ENCODE peak calls at places on chromosomes 12 and 14, in nine cellular contexts. One of them, this sample, is unnamed.

GRCh38 chr14:94027566-94028449 is 1.7 kb downstream of the OTUB2 start:
- DNase-seq in pancreas: no peak
- DNase-seq in GM12878: no peak
- DNase-seq in suprapubic skin: no peak
- DNase-seq in tibial nerve: no peak
- DNase-seq in tibial artery: no peak
- DNase-seq in mammary epithelial cell: peak; percentile 52
- DNase-seq in AG04450: no peak
- DNase-seq in heart right ventricle: no peak
- DNase-seq in this sample: no peak

GRCh38 chr12:20410746-20411145 is 42.4 kb downstream of the PDE3A start:
- DNase-seq in suprapubic skin: no peak
- DNase-seq in heart right ventricle: no peak
- DNase-seq in mammary epithelial cell: no peak
- DNase-seq in tibial artery: no peak
- DNase-seq in pancreas: no peak
- DNase-seq in AG04450: no peak
- DNase-seq in tibial nerve: no peak
- DNase-seq in GM12878: no peak
- DNase-seq in this sample: no peak

GRCh38 chr14:93628048-93628447 is 160.2 kb downstream of the PRIMA1 start:
- DNase-seq in GM12878: no peak
- DNase-seq in tibial artery: no peak
- DNase-seq in tibial nerve: no peak
- DNase-seq in heart right ventricle: no peak
- DNase-seq in AG04450: no peak
- DNase-seq in pancreas: no peak
- DNase-seq in mammary epithelial cell: no peak
- DNase-seq in suprapubic skin: no peak
- DNase-seq in this sample: no peak

GRCh38 chr12:10672231-10672868 is 1.5 kb downstream of the STYK1 start:
- DNase-seq in tibial nerve: no peak
- DNase-seq in tibial artery: no peak
- DNase-seq in mammary epithelial cell: no peak
- DNase-seq in suprapubic skin: no peak
- DNase-seq in AG04450: no peak
- DNase-seq in heart right ventricle: no peak
- DNase-seq in pancreas: no peak
- DNase-seq in GM12878: no peak
- DNase-seq in this sample: no peak

GRCh38 chr12:121116318-121117225 is 16.1 kb upstream of the P2RX7 start:
- DNase-seq in mammary epithelial cell: no peak
- DNase-seq in tibial artery: no peak
- DNase-seq in heart right ventricle: no peak
- DNase-seq in tibial nerve: no peak
- DNase-seq in AG04450: no peak
- DNase-seq in suprapubic skin: no peak
- DNase-seq in GM12878: no peak
- DNase-seq in pancreas: no peak
- DNase-seq in this sample: no peak

GRCh38 chr14:61203059-61203753 is 77.9 kb downstream of the TMEM30B start:
- DNase-seq in AG04450: no peak
- DNase-seq in tibial nerve: no peak
- DNase-seq in mammary epithelial cell: no peak
- DNase-seq in tibial artery: no peak
- DNase-seq in suprapubic skin: no peak
- DNase-seq in pancreas: no peak
- DNase-seq in heart right ventricle: no peak
- DNase-seq in GM12878: no peak
- DNase-seq in this sample: no peak

GRCh38 chr14:61347771-61348443 is 26.5 kb downstream of the PRKCH start:
- DNase-seq in AG04450: no peak
- DNase-seq in tibial artery: no peak
- DNase-seq in GM12878: no peak
- DNase-seq in mammary epithelial cell: no peak
- DNase-seq in pancreas: no peak
- DNase-seq in tibial nerve: no peak
- DNase-seq in suprapubic skin: no peak
- DNase-seq in heart right ventricle: no peak
- DNase-seq in this sample: no peak

GRCh38 chr12:90199008-90199407 is 490.4 kb upstream of the ATP2B1 start:
- DNase-seq in tibial artery: no peak
- DNase-seq in tibial nerve: no peak
- DNase-seq in mammary epithelial cell: no peak
- DNase-seq in suprapubic skin: no peak
- DNase-seq in pancreas: no peak
- DNase-seq in AG04450: no peak
- DNase-seq in heart right ventricle: no peak
- DNase-seq in GM12878: no peak
- DNase-seq in this sample: no peak

GRCh38 chr14:56555921-56556570 is 23.6 kb upstream of the TMEM260 start:
- DNase-seq in pancreas: no peak
- DNase-seq in GM12878: no peak
- DNase-seq in mammary epithelial cell: peak; percentile 21
- DNase-seq in heart right ventricle: no peak
- DNase-seq in AG04450: no peak
- DNase-seq in tibial artery: no peak
- DNase-seq in tibial nerve: no peak
- DNase-seq in suprapubic skin: no peak
- DNase-seq in this sample: no peak

GRCh38 chr12:115354007-115354452 is 670.1 kb upstream of the TBX3 start:
- DNase-seq in tibial nerve: peak; percentile 36
- DNase-seq in heart right ventricle: peak; percentile 29
- DNase-seq in mammary epithelial cell: peak; percentile 99
- DNase-seq in suprapubic skin: peak; percentile 88
- DNase-seq in pancreas: peak; percentile 10
- DNase-seq in tibial artery: peak; percentile 88
- DNase-seq in GM12878: no peak
- DNase-seq in AG04450: peak; percentile 93
- DNase-seq in this sample: peak; percentile 46

GRCh38 chr14:86884498-86884897 is 1108.5 kb downstream of the GALC start:
- DNase-seq in tibial artery: no peak
- DNase-seq in AG04450: no peak
- DNase-seq in pancreas: no peak
- DNase-seq in GM12878: no peak
- DNase-seq in suprapubic skin: no peak
- DNase-seq in tibial nerve: no peak
- DNase-seq in heart right ventricle: no peak
- DNase-seq in mammary epithelial cell: no peak
- DNase-seq in this sample: no peak

GRCh38 chr12:3281588-3282150 is 204.5 kb downstream of the TSPAN9 start:
- DNase-seq in GM12878: no peak
- DNase-seq in tibial artery: no peak
- DNase-seq in suprapubic skin: no peak
- DNase-seq in AG04450: no peak
- DNase-seq in mammary epithelial cell: no peak
- DNase-seq in heart right ventricle: no peak
- DNase-seq in pancreas: no peak
- DNase-seq in tibial nerve: no peak
- DNase-seq in this sample: no peak

GRCh38 chr14:74683406-74683805 is 29.5 kb downstream of the AREL1 start:
- DNase-seq in tibial artery: no peak
- DNase-seq in tibial nerve: no peak
- DNase-seq in heart right ventricle: no peak
- DNase-seq in AG04450: no peak
- DNase-seq in suprapubic skin: no peak
- DNase-seq in mammary epithelial cell: no peak
- DNase-seq in pancreas: no peak
- DNase-seq in GM12878: no peak
- DNase-seq in this sample: no peak

GRCh38 chr12:51970904-51971646 is 19.6 kb downstream of the ACVR1B start:
- DNase-seq in suprapubic skin: no peak
- DNase-seq in pancreas: no peak
- DNase-seq in AG04450: no peak
- DNase-seq in mammary epithelial cell: peak; percentile 87
- DNase-seq in tibial artery: no peak
- DNase-seq in GM12878: peak; percentile 93
- DNase-seq in heart right ventricle: no peak
- DNase-seq in tibial nerve: no peak
- DNase-seq in this sample: no peak

GRCh38 chr14:40252817-40253447 is 820.7 kb upstream of the FBXO33 start:
- DNase-seq in pancreas: no peak
- DNase-seq in tibial artery: no peak
- DNase-seq in tibial nerve: no peak
- DNase-seq in AG04450: no peak
- DNase-seq in mammary epithelial cell: no peak
- DNase-seq in suprapubic skin: no peak
- DNase-seq in GM12878: no peak
- DNase-seq in heart right ventricle: no peak
- DNase-seq in this sample: no peak
- TF ChIP-seq CTCF in pancreas: no peak
- TF ChIP-seq CTCF in tibial artery: no peak
- TF ChIP-seq CTCF in tibial nerve: no peak
- TF ChIP-seq CTCF in AG04450: no peak
- TF ChIP-seq CTCF in mammary epithelial cell: no peak
- TF ChIP-seq CTCF in suprapubic skin: no peak
- TF ChIP-seq CTCF in GM12878: no peak
- TF ChIP-seq CTCF in heart right ventricle: no peak
- TF ChIP-seq CTCF in this sample: no peak

DNA sequence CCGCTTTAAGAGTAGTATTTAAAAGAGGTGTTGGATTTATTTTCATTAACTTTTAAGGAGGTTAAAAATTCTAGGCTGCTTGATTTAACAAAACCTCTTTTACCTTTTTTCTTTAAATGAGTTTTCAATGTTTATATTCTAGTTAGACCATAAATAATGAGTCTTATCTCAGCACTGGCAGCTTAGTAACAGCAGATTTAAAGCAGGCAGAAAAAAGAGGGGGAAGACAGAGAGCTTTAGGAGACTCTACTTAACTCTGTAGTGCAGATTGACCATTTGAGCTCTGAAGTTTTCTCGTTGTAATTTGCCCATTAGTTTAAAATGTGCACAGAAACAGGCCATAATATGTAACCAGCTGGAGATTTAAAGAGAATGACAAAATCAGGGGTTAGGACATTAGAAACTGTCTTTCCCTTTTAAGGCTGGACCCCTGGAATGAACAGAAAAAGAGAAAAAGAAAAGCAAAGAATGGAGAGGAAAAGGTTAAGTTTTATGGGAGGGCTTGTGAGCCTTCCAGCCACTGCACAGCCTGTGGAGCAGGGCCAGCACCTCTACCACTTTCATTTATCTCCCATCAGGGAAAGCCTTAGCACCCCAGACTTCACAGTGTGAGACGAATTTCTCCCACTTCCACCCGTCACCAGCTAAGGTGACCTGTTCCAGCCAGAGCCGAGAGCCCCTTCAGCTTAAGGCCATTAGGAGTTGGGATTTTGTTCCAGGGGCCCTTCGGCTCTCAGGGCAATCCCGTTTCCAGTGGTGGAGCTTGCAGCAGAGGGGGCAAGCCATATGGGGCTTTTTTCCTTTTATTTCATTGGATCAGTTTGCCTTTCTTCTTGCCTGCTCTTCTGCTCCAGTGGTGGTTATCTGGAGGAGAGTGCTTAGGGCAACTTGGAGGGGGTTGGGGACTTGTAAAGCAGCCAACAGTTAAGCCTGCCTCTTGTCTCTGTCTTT is 8.1 kb downstream of the IL22 start:
- DNase-seq in heart right ventricle: no peak
- DNase-seq in AG04450: no peak
- DNase-seq in tibial artery: no peak
- DNase-seq in pancreas: no peak
- DNase-seq in suprapubic skin: no peak
- DNase-seq in mammary epithelial cell: no peak
- DNase-seq in GM12878: no peak
- DNase-seq in tibial nerve: no peak
- DNase-seq in this sample: no peak
- H3K27ac ChIP-seq in heart right ventricle: no peak overlapping the region
- H3K27ac ChIP-seq in AG04450: peak overlapping the region; percentile 2
- H3K27ac ChIP-seq in tibial artery: no peak overlapping the region
- H3K27ac ChIP-seq in pancreas: no peak overlapping the region
- H3K27ac ChIP-seq in suprapubic skin: no peak overlapping the region
- H3K27ac ChIP-seq in mammary epithelial cell: no peak overlapping the region
- H3K27ac ChIP-seq in GM12878: no peak overlapping the region
- H3K27ac ChIP-seq in tibial nerve: no peak overlapping the region
- H3K27ac ChIP-seq in this sample: peak overlapping the region; percentile 61

GRCh38 chr14:103298620-103299019 is 35.4 kb upstream of the EIF5 start:
- DNase-seq in AG04450: no peak
- DNase-seq in suprapubic skin: no peak
- DNase-seq in tibial artery: peak; percentile 28
- DNase-seq in mammary epithelial cell: no peak
- DNase-seq in pancreas: no peak
- DNase-seq in heart right ventricle: no peak
- DNase-seq in GM12878: no peak
- DNase-seq in tibial nerve: no peak
- DNase-seq in this sample: no peak
- TF ChIP-seq CTCF in AG04450: no peak
- TF ChIP-seq CTCF in suprapubic skin: no peak
- TF ChIP-seq CTCF in tibial artery: no peak
- TF ChIP-seq CTCF in mammary epithelial cell: no peak
- TF ChIP-seq CTCF in pancreas: no peak
- TF ChIP-seq CTCF in heart right ventricle: no peak
- TF ChIP-seq CTCF in GM12878: no peak
- TF ChIP-seq CTCF in tibial nerve: no peak
- TF ChIP-seq CTCF in this sample: no peak

GRCh38 chr12:68749443-68749842 is 3.5 kb downstream of the SLC35E3 start:
- DNase-seq in tibial artery: no peak
- DNase-seq in heart right ventricle: no peak
- DNase-seq in GM12878: no peak
- DNase-seq in mammary epithelial cell: no peak
- DNase-seq in suprapubic skin: no peak
- DNase-seq in pancreas: no peak
- DNase-seq in AG04450: no peak
- DNase-seq in tibial nerve: no peak
- DNase-seq in this sample: no peak

GRCh38 chr12:68750506-68750905 is 4.5 kb downstream of the SLC35E3 start:
- DNase-seq in AG04450: no peak
- DNase-seq in heart right ventricle: no peak
- DNase-seq in pancreas: no peak
- DNase-seq in GM12878: no peak
- DNase-seq in suprapubic skin: no peak
- DNase-seq in tibial nerve: no peak
- DNase-seq in mammary epithelial cell: peak; percentile 14
- DNase-seq in tibial artery: no peak
- DNase-seq in this sample: no peak

GRCh38 chr12:68746572-68747180 is 700 bp downstream of the SLC35E3 start:
- DNase-seq in suprapubic skin: peak; percentile 68
- DNase-seq in tibial nerve: peak; percentile 26
- DNase-seq in AG04450: peak; percentile 29
- DNase-seq in GM12878: peak; percentile 13
- DNase-seq in tibial artery: peak; percentile 78
- DNase-seq in heart right ventricle: peak; percentile 32
- DNase-seq in pancreas: peak; percentile 48
- DNase-seq in mammary epithelial cell: peak; percentile 74
- DNase-seq in this sample: peak; percentile 71

GRCh38 chr12:68745904-68746571 is at the start of gene SLC35E3:
- DNase-seq in mammary epithelial cell: peak; percentile 89
- DNase-seq in heart right ventricle: peak; percentile 91
- DNase-seq in pancreas: peak; percentile 86
- DNase-seq in tibial nerve: peak; percentile 85
- DNase-seq in suprapubic skin: peak; percentile 96
- DNase-seq in AG04450: peak; percentile 37
- DNase-seq in GM12878: peak; percentile 77
- DNase-seq in tibial artery: peak; percentile 95
- DNase-seq in this sample: peak; percentile 96

DNA sequence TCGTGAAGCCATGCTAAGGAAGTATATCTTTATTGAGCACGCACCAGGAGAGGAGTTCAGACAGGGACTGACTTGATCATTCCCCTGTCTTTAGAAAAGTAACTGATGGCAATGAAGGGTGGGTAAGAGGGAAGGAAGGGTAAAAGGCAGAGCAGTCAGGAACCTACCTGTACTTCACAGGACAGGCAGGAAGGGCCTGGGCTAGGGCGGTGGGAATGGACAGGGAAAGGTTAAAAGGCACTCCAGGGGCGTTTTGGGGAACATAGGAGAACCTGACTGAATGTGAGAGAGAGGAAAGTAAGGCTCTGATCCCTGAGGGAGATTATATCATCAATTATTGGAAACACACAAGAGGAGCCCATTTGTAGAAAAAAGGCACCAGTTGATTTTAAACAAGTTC is 3.9 kb downstream of the SLC35E3 start:
- DNase-seq in suprapubic skin: no peak
- DNase-seq in heart right ventricle: no peak
- DNase-seq in tibial nerve: no peak
- DNase-seq in mammary epithelial cell: no peak
- DNase-seq in GM12878: no peak
- DNase-seq in pancreas: no peak
- DNase-seq in AG04450: no peak
- DNase-seq in tibial artery: no peak
- DNase-seq in this sample: no peak
- H3K27ac ChIP-seq in suprapubic skin: no peak overlapping the region
- H3K27ac ChIP-seq in heart right ventricle: no peak overlapping the region
- H3K27ac ChIP-seq in tibial nerve: peak overlapping the region; percentile 50
- H3K27ac ChIP-seq in mammary epithelial cell: no peak overlapping the region
- H3K27ac ChIP-seq in GM12878: no peak overlapping the region
- H3K27ac ChIP-seq in pancreas: no peak overlapping the region
- H3K27ac ChIP-seq in AG04450: no peak overlapping the region
- H3K27ac ChIP-seq in tibial artery: no peak overlapping the region
- H3K27ac ChIP-seq in this sample: no peak overlapping the region